ENCODE peak calls at places on chromosomes 12 and 14, in five cellular contexts. One of them, this sample, is unnamed. For H3K27me3, the result is how much of the 10 kb centered on the place peaks cover.

GRCh38 chr12:132354982-132355680 is 25.7 kb upstream of the GALNT9 start:
- ATAC-seq in GM12878: no peak
- ATAC-seq in K562: no peak
- ATAC-seq in upper lobe of left lung: no peak
- ATAC-seq in HepG2: no peak
- ATAC-seq in this sample: no peak

GRCh38 chr14:73796881-73797539 is 54.6 kb upstream of the PTGR2 start:
- ATAC-seq in upper lobe of left lung: no peak
- ATAC-seq in HepG2: no peak
- ATAC-seq in GM12878: peak
- ATAC-seq in K562: no peak
- ATAC-seq in this sample: no peak

GRCh38 chr12:122203968-122204828 is 689 bp downstream of the B3GNT4 start:
- ATAC-seq in HepG2: peak
- ATAC-seq in GM12878: peak
- ATAC-seq in K562: no peak
- ATAC-seq in upper lobe of left lung: peak
- ATAC-seq in this sample: peak

GRCh38 chr12:92485356-92486348 is 217.1 kb upstream of the PLEKHG7 start:
- ATAC-seq in GM12878: peak
- ATAC-seq in HepG2: no peak
- ATAC-seq in upper lobe of left lung: no peak
- ATAC-seq in K562: no peak
- ATAC-seq in this sample: no peak

GRCh38 chr12:76123301-76124212 is 39.1 kb upstream of the NAP1L1 start:
- ATAC-seq in HepG2: no peak
- ATAC-seq in GM12878: no peak
- ATAC-seq in K562: peak
- ATAC-seq in upper lobe of left lung: no peak
- ATAC-seq in this sample: no peak

GRCh38 chr14:95496690-95497241 is 19.7 kb downstream of the SYNE3 start:
- ATAC-seq in K562: no peak
- ATAC-seq in upper lobe of left lung: peak
- ATAC-seq in HepG2: no peak
- ATAC-seq in GM12878: no peak
- ATAC-seq in this sample: peak

GRCh38 chr12:95574799-95575452 is 23.6 kb upstream of the USP44 start:
- ATAC-seq in GM12878: no peak
- ATAC-seq in HepG2: peak
- ATAC-seq in upper lobe of left lung: peak
- ATAC-seq in K562: peak
- ATAC-seq in this sample: no peak

GRCh38 chr14:65259000-65259399 is 153.5 kb upstream of the FUT8 start:
- ATAC-seq in GM12878: no peak
- ATAC-seq in upper lobe of left lung: no peak
- ATAC-seq in HepG2: no peak
- ATAC-seq in K562: no peak
- ATAC-seq in this sample: no peak

GRCh38 chr14:50018236-50019210 is 97.8 kb downstream of the VCPKMT start:
- ATAC-seq in upper lobe of left lung: peak
- ATAC-seq in K562: no peak
- ATAC-seq in GM12878: no peak
- ATAC-seq in HepG2: peak
- ATAC-seq in this sample: peak

DNA sequence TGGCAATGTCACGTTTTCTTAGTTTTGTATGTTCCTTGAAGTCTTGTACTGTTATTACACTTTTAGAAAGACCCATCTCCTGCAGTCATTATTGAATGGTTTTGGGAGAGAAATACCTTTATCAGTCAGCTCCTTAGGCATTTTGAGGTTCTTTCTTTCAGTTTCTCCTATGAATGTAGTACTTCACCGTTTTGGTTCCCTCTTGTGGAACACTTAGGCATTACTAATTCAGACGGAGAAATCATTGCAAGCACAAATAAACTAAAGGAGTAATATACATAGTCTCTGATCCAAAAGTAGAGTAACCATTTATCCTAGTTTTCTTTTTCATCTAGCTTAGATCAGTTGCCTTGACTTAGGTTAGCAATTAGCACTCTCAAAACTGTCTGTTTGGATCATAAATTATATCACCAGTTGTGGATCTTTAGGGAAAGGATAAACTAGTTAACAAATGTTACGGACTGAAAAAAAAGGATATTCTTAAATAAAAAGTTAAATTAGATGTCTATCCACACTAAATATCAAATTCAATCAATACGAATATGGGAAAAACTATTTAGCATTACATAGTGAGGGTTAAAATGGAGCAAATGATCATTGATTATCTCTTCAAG is 1538.3 kb upstream of the SEL1L start:
- ATAC-seq in GM12878: peak
- ATAC-seq in upper lobe of left lung: no peak
- ATAC-seq in K562: no peak
- ATAC-seq in HepG2: no peak
- ATAC-seq in this sample: no peak
- TF ChIP-seq EP300 in GM12878: no peak
- TF ChIP-seq EP300 in upper lobe of left lung: no peak
- TF ChIP-seq EP300 in K562: no peak
- TF ChIP-seq EP300 in HepG2: no peak
- TF ChIP-seq EP300 in this sample: no peak

DNA sequence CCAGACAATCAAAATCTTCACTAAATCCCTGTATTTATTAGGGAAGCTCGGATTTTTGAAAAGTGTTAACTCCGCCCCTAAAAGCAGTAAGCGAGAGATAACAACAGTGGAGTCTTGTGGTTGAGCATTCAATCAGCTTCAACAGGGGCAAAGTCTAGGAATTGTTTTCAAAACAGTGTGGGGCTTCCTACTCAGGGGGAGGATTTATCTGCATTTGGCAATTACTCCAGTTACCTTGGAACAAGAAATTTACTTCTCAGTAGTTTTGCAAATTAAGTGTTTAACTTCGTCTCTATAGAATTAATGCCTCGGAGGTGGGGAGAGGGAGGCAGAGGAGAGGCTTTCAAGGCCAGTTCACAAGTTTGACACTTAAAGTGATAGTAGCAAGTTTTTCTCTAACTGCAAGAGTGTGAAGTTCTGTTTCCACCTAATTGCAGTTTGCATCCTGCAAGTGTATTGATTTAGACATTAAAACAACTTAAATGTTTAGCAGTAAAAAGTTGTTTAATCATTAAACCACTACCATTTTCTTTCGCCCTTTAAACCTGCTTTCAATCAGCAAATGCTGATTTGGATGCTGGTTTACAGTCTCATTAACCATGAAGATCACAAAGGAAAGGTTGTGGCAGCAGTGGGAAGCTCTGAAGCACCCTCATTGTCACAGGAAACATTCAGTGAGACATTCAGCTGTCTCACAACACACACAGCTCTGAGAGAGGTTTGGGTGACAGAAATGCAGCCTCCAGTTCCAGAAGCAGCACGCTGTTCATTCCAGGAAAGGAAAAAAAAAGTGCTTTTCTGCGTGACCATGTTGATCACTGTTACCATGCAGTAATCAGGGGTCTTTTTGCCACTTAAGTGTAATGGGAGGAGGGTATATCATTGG is 102.1 kb downstream of the HMGA2 start:
- ATAC-seq in HepG2: peak
- ATAC-seq in GM12878: peak
- ATAC-seq in upper lobe of left lung: no peak
- ATAC-seq in K562: no peak
- ATAC-seq in this sample: no peak
- TF ChIP-seq POLR2AphosphoS5 in HepG2: peak
- TF ChIP-seq POLR2AphosphoS5 in GM12878: no peak
- TF ChIP-seq POLR2AphosphoS5 in upper lobe of left lung: no peak
- TF ChIP-seq POLR2AphosphoS5 in K562: no peak
- TF ChIP-seq POLR2AphosphoS5 in this sample: no peak

GRCh38 chr14:104610749-104611310 is 6.3 kb upstream of the TMEM179 start:
- ATAC-seq in K562: no peak
- ATAC-seq in GM12878: no peak
- ATAC-seq in upper lobe of left lung: no peak
- ATAC-seq in HepG2: no peak
- ATAC-seq in this sample: no peak

GRCh38 chr14:104609666-104610065 is 5.1 kb upstream of the TMEM179 start:
- ATAC-seq in HepG2: no peak
- ATAC-seq in upper lobe of left lung: no peak
- ATAC-seq in K562: no peak
- ATAC-seq in GM12878: no peak
- ATAC-seq in this sample: no peak

DNA sequence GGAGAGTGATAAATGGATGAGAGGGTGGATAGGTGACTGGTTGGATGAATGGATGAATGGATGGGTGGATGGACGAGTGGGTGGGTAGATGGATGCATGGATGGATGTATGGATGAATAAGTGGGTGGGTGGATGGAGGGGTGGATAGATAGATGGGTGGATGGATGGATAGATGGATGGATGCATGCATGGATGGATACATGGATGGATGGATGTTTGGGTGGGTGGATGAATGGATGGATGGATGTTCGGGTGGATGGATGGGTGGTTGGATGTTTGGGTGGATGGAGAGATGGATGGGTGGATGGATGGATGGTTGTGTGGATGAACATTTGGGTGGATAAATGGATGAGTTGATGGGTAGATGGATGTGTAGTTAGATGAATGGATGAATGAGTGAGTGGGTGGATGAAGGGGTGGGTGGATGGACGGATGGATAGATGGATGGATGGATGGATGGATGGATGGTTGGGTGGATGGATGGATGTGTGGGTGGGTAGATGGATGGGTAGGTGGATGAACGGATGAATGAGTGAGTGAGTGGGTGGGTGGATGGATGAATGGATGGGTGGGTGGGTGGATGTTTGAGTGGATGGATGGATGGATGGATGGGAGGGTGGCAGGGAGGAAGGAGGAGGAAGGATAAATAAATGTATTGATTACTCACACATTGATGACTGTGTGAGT is 9.7 kb upstream of the TMEM179 start:
- ATAC-seq in HepG2: no peak
- ATAC-seq in GM12878: no peak
- ATAC-seq in upper lobe of left lung: no peak
- ATAC-seq in K562: no peak
- ATAC-seq in this sample: no peak
- H3K27me3 ChIP-seq in HepG2: under half
- H3K27me3 ChIP-seq in GM12878: under half
- H3K27me3 ChIP-seq in upper lobe of left lung: under half
- H3K27me3 ChIP-seq in K562: under half
- H3K27me3 ChIP-seq in this sample: half or more

GRCh38 chr12:71938728-71939385 is at the start of gene TPH2:
- ATAC-seq in K562: peak
- ATAC-seq in GM12878: peak
- ATAC-seq in upper lobe of left lung: peak
- ATAC-seq in HepG2: peak
- ATAC-seq in this sample: no peak
- TF ChIP-seq EP300 in K562: no peak
- TF ChIP-seq EP300 in GM12878: no peak
- TF ChIP-seq EP300 in upper lobe of left lung: no peak
- TF ChIP-seq EP300 in HepG2: no peak
- TF ChIP-seq EP300 in this sample: no peak